ENCODE peak calls at places on chromosomes 2 and 18, in four cellular contexts. One of them, this sample, is unnamed. For H3K4me1, the result is how much of the 10 kb centered on the place peaks cover.

GRCh38 chr2:181262782-181263181 is 194.4 kb upstream of the ITGA4 start:
- DNase-seq in Peyer's patch: no peak
- DNase-seq in A549: no peak
- DNase-seq in aorta: no peak
- DNase-seq in this sample: no peak

GRCh38 chr2:146624429-146624828 is 1220.4 kb upstream of the ACVR2A start:
- DNase-seq in Peyer's patch: no peak
- DNase-seq in aorta: no peak
- DNase-seq in A549: no peak
- DNase-seq in this sample: no peak

GRCh38 chr18:36522503-36522902 is 225.0 kb downstream of the FHOD3 start:
- DNase-seq in aorta: no peak
- DNase-seq in Peyer's patch: no peak
- DNase-seq in A549: no peak
- DNase-seq in this sample: no peak

GRCh38 chr2:203016716-203017115 is 2.0 kb downstream of the NBEAL1 start:
- DNase-seq in Peyer's patch: no peak
- DNase-seq in aorta: no peak
- DNase-seq in A549: no peak
- DNase-seq in this sample: no peak

GRCh38 chr2:54572636-54573531 is 116.8 kb downstream of the SPTBN1 start:
- DNase-seq in Peyer's patch: no peak
- DNase-seq in A549: peak
- DNase-seq in aorta: peak
- DNase-seq in this sample: no peak

GRCh38 chr2:42954227-42954962 is 162.0 kb upstream of the HAAO start:
- DNase-seq in A549: no peak
- DNase-seq in aorta: no peak
- DNase-seq in Peyer's patch: no peak
- DNase-seq in this sample: no peak

GRCh38 chr18:21270453-21270852 is 28.4 kb downstream of the GREB1L start:
- DNase-seq in aorta: no peak
- DNase-seq in A549: peak
- DNase-seq in Peyer's patch: no peak
- DNase-seq in this sample: no peak

GRCh38 chr18:57974585-57974984 is 69.4 kb upstream of the NEDD4L start:
- DNase-seq in Peyer's patch: no peak
- DNase-seq in A549: no peak
- DNase-seq in aorta: no peak
- DNase-seq in this sample: no peak

GRCh38 chr18:56173542-56174220 is 464.7 kb downstream of the TXNL1 start:
- DNase-seq in Peyer's patch: no peak
- DNase-seq in aorta: no peak
- DNase-seq in A549: no peak
- DNase-seq in this sample: no peak

GRCh38 chr18:56172527-56172926 is 465.9 kb downstream of the TXNL1 start:
- DNase-seq in A549: no peak
- DNase-seq in Peyer's patch: no peak
- DNase-seq in aorta: no peak
- DNase-seq in this sample: no peak

GRCh38 chr18:56171854-56172253 is 466.5 kb downstream of the TXNL1 start:
- DNase-seq in Peyer's patch: no peak
- DNase-seq in aorta: no peak
- DNase-seq in A549: no peak
- DNase-seq in this sample: no peak

GRCh38 chr18:56175309-56175708 is 463.1 kb downstream of the TXNL1 start:
- DNase-seq in Peyer's patch: no peak
- DNase-seq in A549: no peak
- DNase-seq in aorta: no peak
- DNase-seq in this sample: no peak

GRCh38 chr18:56176750-56177149 is 461.6 kb downstream of the TXNL1 start:
- DNase-seq in Peyer's patch: no peak
- DNase-seq in A549: no peak
- DNase-seq in aorta: no peak
- DNase-seq in this sample: no peak
- H3K4me1 ChIP-seq in Peyer's patch: under half
- H3K4me1 ChIP-seq in A549: under half
- H3K4me1 ChIP-seq in aorta: under half
- H3K4me1 ChIP-seq in this sample: under half

GRCh38 chr2:86308356-86308755 is 29.1 kb downstream of the REEP1 start:
- DNase-seq in Peyer's patch: no peak
- DNase-seq in aorta: no peak
- DNase-seq in A549: no peak
- DNase-seq in this sample: no peak

GRCh38 chr2:86304416-86304815 is 33.0 kb downstream of the REEP1 start:
- DNase-seq in Peyer's patch: no peak
- DNase-seq in aorta: no peak
- DNase-seq in A549: no peak
- DNase-seq in this sample: no peak

GRCh38 chr2:86302320-86302719 is 35.1 kb downstream of the REEP1 start:
- DNase-seq in A549: no peak
- DNase-seq in Peyer's patch: no peak
- DNase-seq in aorta: no peak
- DNase-seq in this sample: no peak

GRCh38 chr2:86307431-86307830 is 30.0 kb downstream of the REEP1 start:
- DNase-seq in Peyer's patch: no peak
- DNase-seq in aorta: no peak
- DNase-seq in A549: no peak
- DNase-seq in this sample: no peak

GRCh38 chr2:86305195-86305975 is 32.0 kb downstream of the REEP1 start:
- DNase-seq in aorta: no peak
- DNase-seq in A549: no peak
- DNase-seq in Peyer's patch: no peak
- DNase-seq in this sample: no peak
- H3K4me3 ChIP-seq in aorta: no peak
- H3K4me3 ChIP-seq in A549: no peak
- H3K4me3 ChIP-seq in Peyer's patch: no peak
- H3K4me3 ChIP-seq in this sample: no peak

GRCh38 chr2:6342273-6342920 is 523.3 kb downstream of the CMPK2 start:
- DNase-seq in A549: no peak
- DNase-seq in Peyer's patch: no peak
- DNase-seq in aorta: no peak
- DNase-seq in this sample: no peak

GRCh38 chr2:6337123-6337830 is 528.4 kb downstream of the CMPK2 start:
- DNase-seq in A549: no peak
- DNase-seq in aorta: no peak
- DNase-seq in Peyer's patch: no peak
- DNase-seq in this sample: no peak

GRCh38 chr2:6343076-6343475 is 522.6 kb downstream of the CMPK2 start:
- DNase-seq in aorta: no peak
- DNase-seq in A549: no peak
- DNase-seq in Peyer's patch: no peak
- DNase-seq in this sample: no peak

GRCh38 chr2:6341730-6342129 is 524.0 kb downstream of the CMPK2 start:
- DNase-seq in Peyer's patch: no peak
- DNase-seq in aorta: no peak
- DNase-seq in A549: no peak
- DNase-seq in this sample: no peak
- H3K4me1 ChIP-seq in Peyer's patch: under half
- H3K4me1 ChIP-seq in aorta: under half
- H3K4me1 ChIP-seq in A549: under half
- H3K4me1 ChIP-seq in this sample: under half

GRCh38 chr2:118845005-118845842 is 2.2 kb downstream of the EN1 start:
- DNase-seq in aorta: no peak
- DNase-seq in A549: no peak
- DNase-seq in Peyer's patch: peak
- DNase-seq in this sample: no peak
- H3K4me3 ChIP-seq in aorta: no peak
- H3K4me3 ChIP-seq in A549: no peak
- H3K4me3 ChIP-seq in Peyer's patch: no peak
- H3K4me3 ChIP-seq in this sample: no peak

GRCh38 chr2:113072584-113072983 is 4.8 kb downstream of the IL1F10 start:
- DNase-seq in A549: no peak
- DNase-seq in aorta: no peak
- DNase-seq in Peyer's patch: no peak
- DNase-seq in this sample: no peak

GRCh38 chr2:113076917-113077669 is 9.3 kb downstream of the IL1F10 start:
- DNase-seq in A549: no peak
- DNase-seq in aorta: no peak
- DNase-seq in Peyer's patch: no peak
- DNase-seq in this sample: peak

GRCh38 chr2:113073325-113073834 is 5.6 kb downstream of the IL1F10 start:
- DNase-seq in Peyer's patch: no peak
- DNase-seq in aorta: no peak
- DNase-seq in A549: no peak
- DNase-seq in this sample: no peak

GRCh38 chr2:113075600-113075999 is 7.8 kb downstream of the IL1F10 start:
- DNase-seq in Peyer's patch: no peak
- DNase-seq in A549: no peak
- DNase-seq in aorta: no peak
- DNase-seq in this sample: no peak

DNA sequence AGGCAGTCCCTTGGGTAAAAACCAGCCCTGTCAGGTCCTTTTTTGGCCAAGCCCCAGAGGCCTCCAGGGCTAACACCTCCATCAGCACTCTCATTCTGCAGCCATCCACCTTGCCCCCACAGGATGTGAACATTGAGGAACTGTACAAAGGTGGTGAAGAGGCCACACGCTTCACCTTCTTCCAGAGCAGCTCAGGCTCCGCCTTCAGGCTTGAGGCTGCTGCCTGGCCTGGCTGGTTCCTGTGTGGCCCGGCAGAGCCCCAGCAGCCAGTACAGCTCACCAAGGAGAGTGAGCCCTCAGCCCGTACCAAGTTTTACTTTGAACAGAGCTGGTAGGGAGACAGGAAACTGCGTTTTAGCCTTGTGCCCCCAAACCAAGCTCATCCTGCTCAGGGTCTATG is 7.3 kb downstream of the IL1F10 start:
- DNase-seq in A549: no peak
- DNase-seq in Peyer's patch: no peak
- DNase-seq in aorta: no peak
- DNase-seq in this sample: no peak
- H3K4me1 ChIP-seq in A549: under half
- H3K4me1 ChIP-seq in Peyer's patch: under half
- H3K4me1 ChIP-seq in aorta: under half
- H3K4me1 ChIP-seq in this sample: under half

DNA sequence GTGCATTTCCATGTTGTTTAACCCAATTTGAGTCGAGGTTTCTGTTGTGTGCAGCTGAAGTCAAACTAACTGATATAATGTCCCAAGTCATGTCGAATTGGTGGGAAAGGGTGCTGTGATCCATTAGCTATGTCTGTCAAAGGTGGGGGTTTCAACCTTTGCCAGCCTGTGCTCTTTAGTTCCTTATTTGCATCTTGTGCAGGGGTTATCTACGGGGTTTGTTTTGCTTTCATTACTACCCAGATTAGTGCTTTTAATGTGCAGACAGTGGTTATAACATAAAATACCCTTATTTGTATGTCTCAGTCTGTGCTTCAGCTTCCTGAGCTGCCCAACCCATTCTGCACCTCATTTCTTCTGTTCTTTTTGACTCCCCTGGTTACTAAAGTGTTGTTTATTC is 271.9 kb upstream of the CXCR4 start:
- DNase-seq in aorta: no peak
- DNase-seq in Peyer's patch: peak
- DNase-seq in A549: no peak
- DNase-seq in this sample: no peak
- H3K4me3 ChIP-seq in aorta: no peak
- H3K4me3 ChIP-seq in Peyer's patch: peak
- H3K4me3 ChIP-seq in A549: no peak
- H3K4me3 ChIP-seq in this sample: no peak

GRCh38 chr2:15935189-15935588 is 5.2 kb upstream of the MYCN start:
- DNase-seq in A549: no peak
- DNase-seq in Peyer's patch: no peak
- DNase-seq in aorta: no peak
- DNase-seq in this sample: no peak

GRCh38 chr2:15933184-15933845 is 7.0 kb upstream of the MYCN start:
- DNase-seq in A549: no peak
- DNase-seq in aorta: no peak
- DNase-seq in Peyer's patch: no peak
- DNase-seq in this sample: no peak

GRCh38 chr2:15932394-15933183 is 7.8 kb upstream of the MYCN start:
- DNase-seq in Peyer's patch: no peak
- DNase-seq in aorta: no peak
- DNase-seq in A549: no peak
- DNase-seq in this sample: no peak

GRCh38 chr2:15935675-15936074 is 4.7 kb upstream of the MYCN start:
- DNase-seq in Peyer's patch: no peak
- DNase-seq in A549: no peak
- DNase-seq in aorta: no peak
- DNase-seq in this sample: no peak

DNA sequence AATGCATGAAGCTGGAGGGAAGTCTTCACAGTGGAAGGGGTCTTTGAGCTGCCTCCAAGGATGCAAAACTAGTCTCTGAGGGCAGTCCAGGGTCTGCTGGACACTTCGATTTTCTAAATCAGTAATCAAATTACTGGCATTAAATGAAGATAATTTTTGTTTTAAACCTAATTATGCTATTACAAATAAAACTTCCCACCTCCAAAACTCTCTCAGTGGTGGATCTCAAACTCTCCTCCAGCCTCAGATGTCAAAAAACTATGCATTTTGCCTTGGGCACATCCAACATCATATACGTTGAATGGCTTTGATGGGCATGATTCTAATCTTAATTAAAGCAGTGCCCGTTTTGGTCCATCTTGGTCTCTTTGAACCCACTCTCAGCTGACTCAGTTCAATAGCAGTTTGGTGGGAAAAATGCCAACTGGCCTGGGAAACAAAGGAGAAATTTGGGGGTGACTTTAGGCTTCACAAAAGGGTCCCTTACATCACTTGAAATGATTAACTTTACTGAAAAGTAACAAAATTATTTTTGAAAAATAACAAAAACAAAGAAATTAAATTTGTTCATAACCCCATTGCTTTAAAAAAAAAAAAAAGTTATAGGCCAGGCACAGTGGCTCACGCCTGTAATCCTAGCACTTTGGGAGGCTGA is 5.9 kb upstream of the MYCN start:
- DNase-seq in aorta: no peak
- DNase-seq in A549: no peak
- DNase-seq in Peyer's patch: no peak
- DNase-seq in this sample: no peak
- H3K4me1 ChIP-seq in aorta: under half
- H3K4me1 ChIP-seq in A549: under half
- H3K4me1 ChIP-seq in Peyer's patch: under half
- H3K4me1 ChIP-seq in this sample: under half

DNA sequence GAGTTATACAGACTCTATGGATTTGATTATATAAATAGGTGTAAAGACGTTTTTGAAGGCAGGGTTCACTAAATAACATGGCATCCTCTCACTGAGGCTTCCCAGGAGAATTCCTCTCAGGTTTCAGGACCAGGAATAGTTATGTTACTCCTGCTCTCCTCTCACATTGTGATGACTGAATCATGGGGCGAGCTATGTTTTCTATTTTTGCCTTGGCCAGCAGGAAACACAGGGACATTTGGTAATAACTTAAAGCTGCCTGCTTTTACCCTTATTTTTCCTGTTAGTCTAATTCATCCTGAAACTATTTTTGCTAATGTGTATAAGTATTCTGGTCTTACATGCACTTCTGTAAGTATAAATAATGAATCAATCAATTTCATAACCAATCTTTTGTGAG is 115.3 kb upstream of the ITGB6 start:
- DNase-seq in Peyer's patch: no peak
- DNase-seq in aorta: no peak
- DNase-seq in A549: no peak
- DNase-seq in this sample: no peak
- H3K4me3 ChIP-seq in Peyer's patch: no peak
- H3K4me3 ChIP-seq in aorta: no peak
- H3K4me3 ChIP-seq in A549: no peak
- H3K4me3 ChIP-seq in this sample: no peak

This sample was measured in pancreas.